ENCODE peak calls at places on chromosome 13, in five cellular contexts. Q is choroid plexus epithelial cell, U is hepatocyte, O is fibroblast of pulmonary artery, J is H9. N is an unnamed sample.

GRCh38 chr13:87123987-87124784 is 547.0 kb upstream of the SLITRK5 start:
- DNase-seq in Q (peak; percentile 100), U (peak; percentile 69), O (peak; percentile 89), J (peak; percentile 48), N (no peak)

GRCh38 chr13:79833972-79834371 is 353.0 kb downstream of the NDFIP2 start:
- DNase-seq in Q (no peak), U (no peak), O (no peak), J (no peak), N (no peak)

GRCh38 chr13:112861876-112862615 is 107.0 kb upstream of the MCF2L start:
- DNase-seq in Q (no peak), U (no peak), O (no peak), J (no peak), N (no peak)

GRCh38 chr13:46386996-46387851 is at the start of gene RUBCNL:
- DNase-seq in Q (no peak), U (peak; percentile 39), O (no peak), J (peak; percentile 70), N (peak; percentile 17)

GRCh38 chr13:45584816-45585215 is 30.7 kb downstream of the ERICH6B start:
- DNase-seq in Q (peak; percentile 18), U (peak; percentile 18), O (no peak), J (peak; percentile 43), N (peak; percentile 4)

GRCh38 chr13:109769921-109770320 is 16.5 kb downstream of the IRS2 start:
- DNase-seq in Q (no peak), U (no peak), O (no peak), J (no peak), N (no peak)

GRCh38 chr13:85586422-85586831 is 212.8 kb downstream of the SLITRK6 start:
- DNase-seq in Q (peak; percentile 64), U (no peak), O (peak; percentile 42), J (no peak), N (no peak)

GRCh38 chr13:107649071-107649470 is 566.3 kb downstream of the LIG4 start:
- DNase-seq in Q (peak; percentile 39), U (no peak), O (peak; percentile 4), J (no peak), N (no peak)

GRCh38 chr13:20231839-20232555 is at the start of gene GJB6:
- DNase-seq in Q (no peak), U (peak; percentile 52), O (no peak), J (peak; percentile 48), N (peak; percentile 25)

DNA sequence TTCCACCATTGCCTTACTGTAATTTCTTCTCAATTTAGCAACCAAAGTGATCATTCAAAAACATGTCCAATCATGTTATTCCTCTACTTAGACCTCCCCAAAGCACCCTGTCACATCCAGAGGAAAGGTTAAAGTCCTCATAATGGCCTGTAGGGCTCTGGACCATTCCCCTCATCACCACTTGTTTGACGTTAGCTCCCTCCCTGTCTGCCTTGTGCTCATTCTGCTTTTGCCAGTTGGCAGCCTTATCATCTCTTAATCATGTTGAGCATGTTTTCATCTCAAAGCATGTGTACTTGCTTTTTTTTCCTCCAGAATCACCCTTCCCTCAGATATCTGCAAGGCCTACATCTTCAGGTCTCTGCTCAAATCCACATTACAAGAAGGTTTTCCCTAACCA is 25.8 kb downstream of the UBAC2 start:
- DNase-seq in Q (peak; percentile 5), U (no peak), O (no peak), J (no peak), N (no peak)
- TF ChIP-seq CTCF in Q (no peak), U (no peak), O (no peak), J (no peak), N (no peak)

GRCh38 chr13:66532146-66532545 is 698.0 kb downstream of the PCDH9 start:
- DNase-seq in Q (peak; percentile 90), U (no peak), O (peak; percentile 66), J (no peak), N (no peak)

GRCh38 chr13:66530686-66531085 is 699.5 kb downstream of the PCDH9 start:
- DNase-seq in Q (no peak), U (no peak), O (no peak), J (no peak), N (no peak)

GRCh38 chr13:66528903-66529576 is 701.1 kb downstream of the PCDH9 start:
- DNase-seq in Q (no peak), U (no peak), O (no peak), J (no peak), N (no peak)

GRCh38 chr13:66530158-66530557 is 700.0 kb downstream of the PCDH9 start:
- DNase-seq in Q (no peak), U (no peak), O (no peak), J (no peak), N (no peak)

GRCh38 chr13:66528139-66528538 is 702.0 kb downstream of the PCDH9 start:
- DNase-seq in Q (no peak), U (no peak), O (no peak), J (no peak), N (no peak)
- TF ChIP-seq CTCF in Q (no peak), U (no peak), O (no peak), J (no peak), N (no peak)

GRCh38 chr13:77022341-77022740 is 4.6 kb downstream of the FBXL3 start:
- DNase-seq in Q (peak; percentile 90), U (peak; percentile 19), O (peak; percentile 51), J (no peak), N (no peak)

GRCh38 chr13:77026783-77027621 is at the start of gene FBXL3:
- DNase-seq in Q (peak; percentile 95), U (peak; percentile 95), O (peak; percentile 94), J (peak; percentile 90), N (peak; percentile 84)

GRCh38 chr13:77029436-77029835 is 2.5 kb upstream of the FBXL3 start:
- DNase-seq in Q (no peak), U (no peak), O (no peak), J (no peak), N (no peak)

GRCh38 chr13:77028202-77028601 is 1.2 kb upstream of the FBXL3 start:
- DNase-seq in Q (peak; percentile 53), U (peak; percentile 10), O (peak; percentile 50), J (no peak), N (no peak)

GRCh38 chr13:77026255-77026782 is 640 bp downstream of the FBXL3 start:
- DNase-seq in Q (peak; percentile 65), U (peak; percentile 91), O (peak; percentile 61), J (peak; percentile 67), N (peak; percentile 56)
- TF ChIP-seq CTCF in Q (no peak), U (no peak), O (no peak), J (no peak), N (no peak)

GRCh38 chr13:90416938-90417337 is 930.5 kb upstream of the MIR17HG start:
- DNase-seq in Q (no peak), U (no peak), O (no peak), J (no peak), N (no peak)

GRCh38 chr13:90415902-90416301 is 931.6 kb upstream of the MIR17HG start:
- DNase-seq in Q (peak; percentile 23), U (no peak), O (no peak), J (no peak), N (no peak)

GRCh38 chr13:90414691-90415596 is 932.5 kb upstream of the MIR17HG start:
- DNase-seq in Q (peak; percentile 89), U (no peak), O (peak; percentile 67), J (no peak), N (no peak)

GRCh38 chr13:90416519-90416918 is 931.0 kb upstream of the MIR17HG start:
- DNase-seq in Q (peak; percentile 89), U (no peak), O (peak; percentile 62), J (no peak), N (no peak)

DNA sequence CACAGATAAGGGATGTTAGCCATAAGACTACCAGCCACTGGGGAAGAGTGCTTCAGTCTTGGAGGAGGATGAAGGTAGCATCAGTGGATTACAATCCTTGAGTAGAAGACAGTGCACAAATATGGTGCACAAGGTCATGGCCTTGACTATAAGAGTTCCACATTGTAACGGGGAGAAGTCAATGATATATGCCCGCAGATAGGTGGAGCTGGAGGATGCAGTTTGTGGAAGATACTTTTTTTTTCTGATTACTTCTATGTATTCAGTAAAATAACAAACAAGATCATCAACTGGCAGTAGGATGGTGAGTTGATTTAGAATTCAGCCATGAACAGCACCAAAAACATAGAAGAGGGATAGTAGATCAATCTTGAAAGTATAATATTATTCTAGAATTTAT is 926.8 kb upstream of the MIR17HG start:
- DNase-seq in Q (peak; percentile 48), U (no peak), O (peak; percentile 15), J (no peak), N (no peak)
- TF ChIP-seq CTCF in Q (peak; percentile 53), U (no peak), O (peak; percentile 12), J (peak; percentile 49), N (no peak)

GRCh38 chr13:43016226-43016625 is 7.2 kb upstream of the DNAJC15 start:
- DNase-seq in Q (no peak), U (no peak), O (no peak), J (no peak), N (no peak)

GRCh38 chr13:43023244-43023931 is at the start of gene DNAJC15:
- DNase-seq in Q (peak; percentile 87), U (peak; percentile 14), O (peak; percentile 88), J (peak; percentile 59), N (peak; percentile 73)

GRCh38 chr13:43019811-43020210 is 3.6 kb upstream of the DNAJC15 start:
- DNase-seq in Q (no peak), U (no peak), O (no peak), J (no peak), N (no peak)

GRCh38 chr13:43021926-43022670 is 1.3 kb upstream of the DNAJC15 start:
- DNase-seq in Q (peak; percentile 85), U (no peak), O (peak; percentile 57), J (no peak), N (no peak)

DNA sequence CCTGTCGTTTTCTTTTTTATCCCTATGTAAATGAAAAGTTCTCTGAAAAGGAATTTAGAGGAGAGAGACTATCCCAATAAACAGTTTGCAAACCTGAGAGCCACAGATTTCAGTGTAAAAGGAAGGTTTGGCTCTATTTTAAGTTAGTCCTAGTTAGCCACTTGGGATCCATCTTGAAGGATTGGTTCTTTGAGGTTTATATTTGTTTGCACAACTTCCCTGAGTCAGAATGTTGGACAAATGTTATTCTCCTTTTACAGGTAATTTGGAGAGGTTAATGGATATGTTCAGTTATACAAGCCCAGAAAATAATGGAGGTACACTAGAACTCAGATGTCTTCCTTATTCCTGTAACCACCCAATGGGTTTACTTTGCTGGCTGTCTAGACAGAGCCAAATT is 2.6 kb upstream of the DNAJC15 start:
- DNase-seq in Q (no peak), U (no peak), O (no peak), J (no peak), N (no peak)
- TF ChIP-seq CTCF in Q (no peak), U (no peak), O (no peak), J (no peak), N (no peak)

N was measured in endothelial cell.